ENCODE peak calls at places on chromosomes 2 and 18, in six cellular contexts. B is cardiac fibroblast, J is stomach, E is ovary, T is thyroid gland, S is mesothelial cell of epicardium. W is an unnamed sample.

GRCh38 chr2:28280576-28280975 is 112.1 kb upstream of the FOSL2 start:
- DNase-seq in B (no peak), J (no peak), E (no peak), T (no peak), S (no peak), W (no peak)

GRCh38 chr2:63875143-63875542 is 33.4 kb downstream of the UGP2 start:
- DNase-seq in B (no peak), J (no peak), E (no peak), T (no peak), S (no peak), W (peak)

GRCh38 chr18:59546164-59546563 is 151.1 kb downstream of the CCBE1 start:
- DNase-seq in B (peak), J (no peak), E (no peak), T (no peak), S (no peak), W (peak)

GRCh38 chr2:144703852-144704324 is 184.0 kb upstream of the ZEB2 start:
- DNase-seq in B (peak), J (peak), E (no peak), T (no peak), S (no peak), W (peak)

GRCh38 chr2:120684691-120685402 is 50.8 kb upstream of the GLI2 start:
- DNase-seq in B (peak), J (no peak), E (no peak), T (no peak), S (no peak), W (peak)

GRCh38 chr18:75218524-75218923 is 7.9 kb downstream of the TSHZ1 start:
- DNase-seq in B (no peak), J (no peak), E (no peak), T (no peak), S (no peak), W (no peak)

GRCh38 chr2:103132536-103133217 is 370.8 kb downstream of the TMEM182 start:
- DNase-seq in B (no peak), J (no peak), E (no peak), T (no peak), S (no peak), W (no peak)

GRCh38 chr2:109083771-109084170 is 45.2 kb upstream of the SH3RF3 start:
- DNase-seq in B (no peak), J (no peak), E (no peak), T (no peak), S (no peak), W (no peak)

GRCh38 chr18:12885500-12885899 is 1.5 kb upstream of the PTPN2 start:
- DNase-seq in B (no peak), J (no peak), E (no peak), T (no peak), S (no peak), W (no peak)

GRCh38 chr18:47758000-47758399 is 172.5 kb downstream of the SMAD2 start:
- DNase-seq in B (no peak), J (no peak), E (no peak), T (no peak), S (no peak), W (peak)

GRCh38 chr2:46876741-46877384 is 38.7 kb downstream of the MCFD2 start:
- DNase-seq in B (peak), J (peak), E (no peak), T (peak), S (no peak), W (peak)

GRCh38 chr2:82539222-82539621 is 1919.9 kb downstream of the SUCLG1 start:
- DNase-seq in B (no peak), J (no peak), E (no peak), T (no peak), S (no peak), W (no peak)

GRCh38 chr2:144357623-144358400 is 162.1 kb downstream of the ZEB2 start:
- DNase-seq in B (peak), J (no peak), E (no peak), T (no peak), S (no peak), W (peak)

GRCh38 chr2:239813261-239814135 is 211.6 kb downstream of the NDUFA10 start:
- DNase-seq in B (no peak), J (no peak), E (peak), T (peak), S (peak), W (no peak)

GRCh38 chr2:41872646-41873045 is 175.2 kb upstream of the PKDCC start:
- DNase-seq in B (peak), J (no peak), E (no peak), T (no peak), S (no peak), W (peak)

GRCh38 chr2:54279385-54279784 is 23.4 kb upstream of the TSPYL6 start:
- DNase-seq in B (no peak), J (no peak), E (no peak), T (no peak), S (no peak), W (no peak)

GRCh38 chr2:231413921-231414476 is 18.5 kb downstream of the B3GNT7 start:
- DNase-seq in B (no peak), J (no peak), E (no peak), T (no peak), S (no peak), W (no peak)

GRCh38 chr18:49668583-49669290 is 106.9 kb downstream of the LIPG start:
- DNase-seq in B (peak), J (no peak), E (peak), T (peak), S (no peak), W (peak)

GRCh38 chr2:236823976-236824375 is 254.4 kb downstream of the ACKR3 start:
- DNase-seq in B (no peak), J (no peak), E (no peak), T (no peak), S (no peak), W (no peak)

GRCh38 chr2:174145827-174146226 is 102.5 kb downstream of the OLA1 start:
- DNase-seq in B (peak), J (no peak), E (no peak), T (no peak), S (no peak), W (peak)

GRCh38 chr2:162072976-162073775 is 839 bp downstream of the DPP4 start:
- DNase-seq in B (peak), J (no peak), E (peak), T (no peak), S (no peak), W (peak)

GRCh38 chr2:162245737-162246136 is 2.5 kb upstream of the FAP start:
- DNase-seq in B (peak), J (no peak), E (no peak), T (no peak), S (no peak), W (peak)

GRCh38 chr2:72695676-72696075 is 130.2 kb downstream of the EXOC6B start:
- DNase-seq in B (no peak), J (no peak), E (no peak), T (no peak), S (no peak), W (no peak)

GRCh38 chr2:25323042-25323514 is 18.6 kb downstream of the DNMT3A start:
- DNase-seq in B (no peak), J (no peak), E (no peak), T (no peak), S (no peak), W (peak)

GRCh38 chr2:96091141-96091710 is 25.1 kb downstream of the ADRA2B start:
- DNase-seq in B (no peak), J (peak), E (peak), T (no peak), S (no peak), W (no peak)

GRCh38 chr2:75539955-75540716 is 20.6 kb downstream of the EVA1A start:
- DNase-seq in B (peak), J (no peak), E (no peak), T (no peak), S (no peak), W (peak)

GRCh38 chr2:100038019-100038418 is 104.4 kb downstream of the AFF3 start:
- DNase-seq in B (no peak), J (no peak), E (peak), T (no peak), S (no peak), W (no peak)

GRCh38 chr2:9076210-9076609 is 72.7 kb upstream of the MBOAT2 start:
- DNase-seq in B (no peak), J (no peak), E (no peak), T (no peak), S (no peak), W (peak)

GRCh38 chr2:234421-234820 is 29.4 kb downstream of the SH3YL1 start:
- DNase-seq in B (no peak), J (no peak), E (no peak), T (no peak), S (no peak), W (no peak)

GRCh38 chr2:48725696-48726494 is 29.6 kb downstream of the LHCGR start:
- DNase-seq in B (peak), J (no peak), E (no peak), T (no peak), S (no peak), W (no peak)

GRCh38 chr18:74375999-74376398 is 60.4 kb downstream of the C18orf63 start:
- DNase-seq in B (no peak), J (no peak), E (no peak), T (no peak), S (no peak), W (peak)

GRCh38 chr18:55546873-55547704 is 40.9 kb downstream of the TCF4 start:
- DNase-seq in B (peak), J (no peak), E (peak), T (peak), S (no peak), W (peak)

GRCh38 chr2:106091219-106091618 is 102.9 kb downstream of the UXS1 start:
- DNase-seq in B (no peak), J (no peak), E (no peak), T (no peak), S (no peak), W (no peak)

GRCh38 chr2:106089611-106090010 is 104.5 kb downstream of the UXS1 start:
- DNase-seq in B (no peak), J (no peak), E (no peak), T (no peak), S (no peak), W (no peak)

GRCh38 chr2:106080955-106081354 is 113.1 kb downstream of the UXS1 start:
- DNase-seq in B (no peak), J (no peak), E (no peak), T (no peak), S (no peak), W (no peak)

GRCh38 chr2:106085441-106085911 is 108.6 kb downstream of the UXS1 start:
- DNase-seq in B (peak), J (peak), E (no peak), T (peak), S (no peak), W (peak)
- TF ChIP-seq CTCF in B (peak), J (peak), E (no peak), T (no peak), S (no peak), W (peak)

DNA sequence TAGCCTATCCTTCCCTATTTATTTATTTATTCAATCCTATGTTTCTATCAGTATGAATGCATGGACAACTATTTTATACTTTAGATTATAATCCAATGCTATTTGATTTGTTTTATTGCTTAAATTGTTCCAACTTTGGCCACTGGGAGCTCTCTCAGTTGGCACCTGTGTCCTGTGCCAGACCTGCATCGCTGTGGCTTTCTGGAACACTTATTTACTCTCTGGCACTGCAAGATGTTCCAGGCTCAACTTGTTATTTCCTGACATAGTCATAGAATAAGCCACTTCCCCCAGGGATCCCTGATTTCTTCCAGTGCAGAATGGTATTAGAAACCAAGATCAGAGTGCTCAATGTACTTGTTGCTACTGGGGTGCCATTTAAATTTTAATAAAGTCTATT is 5.8 kb downstream of the MC2R start:
- DNase-seq in B (no peak), J (no peak), E (no peak), T (no peak), S (no peak), W (no peak)
- TF ChIP-seq CTCF in B (no peak), J (no peak), E (no peak), T (no peak), S (no peak), W (no peak)

GRCh38 chr18:9095297-9096012 is 7.0 kb upstream of the NDUFV2 start:
- DNase-seq in B (peak), J (no peak), E (no peak), T (no peak), S (no peak), W (no peak)

GRCh38 chr18:9094307-9095226 is 7.9 kb upstream of the NDUFV2 start:
- DNase-seq in B (peak), J (no peak), E (no peak), T (no peak), S (no peak), W (peak)

GRCh38 chr18:9096013-9096383 is 6.5 kb upstream of the NDUFV2 start:
- DNase-seq in B (no peak), J (no peak), E (no peak), T (no peak), S (no peak), W (no peak)

GRCh38 chr18:9096698-9097097 is 5.8 kb upstream of the NDUFV2 start:
- DNase-seq in B (no peak), J (no peak), E (no peak), T (no peak), S (no peak), W (no peak)

GRCh38 chr18:9097349-9097748 is 5.2 kb upstream of the NDUFV2 start:
- DNase-seq in B (no peak), J (no peak), E (no peak), T (no peak), S (no peak), W (no peak)
- TF ChIP-seq CTCF in B (no peak), J (no peak), E (no peak), T (no peak), S (no peak), W (no peak)

GRCh38 chr2:175414872-175415487 is 233.5 kb upstream of the ATP5MC3 start:
- DNase-seq in B (peak), J (peak), E (peak), T (peak), S (peak), W (peak)
- TF ChIP-seq CTCF in B (peak), J (peak), E (no peak), T (no peak), S (peak), W (peak)

DNA sequence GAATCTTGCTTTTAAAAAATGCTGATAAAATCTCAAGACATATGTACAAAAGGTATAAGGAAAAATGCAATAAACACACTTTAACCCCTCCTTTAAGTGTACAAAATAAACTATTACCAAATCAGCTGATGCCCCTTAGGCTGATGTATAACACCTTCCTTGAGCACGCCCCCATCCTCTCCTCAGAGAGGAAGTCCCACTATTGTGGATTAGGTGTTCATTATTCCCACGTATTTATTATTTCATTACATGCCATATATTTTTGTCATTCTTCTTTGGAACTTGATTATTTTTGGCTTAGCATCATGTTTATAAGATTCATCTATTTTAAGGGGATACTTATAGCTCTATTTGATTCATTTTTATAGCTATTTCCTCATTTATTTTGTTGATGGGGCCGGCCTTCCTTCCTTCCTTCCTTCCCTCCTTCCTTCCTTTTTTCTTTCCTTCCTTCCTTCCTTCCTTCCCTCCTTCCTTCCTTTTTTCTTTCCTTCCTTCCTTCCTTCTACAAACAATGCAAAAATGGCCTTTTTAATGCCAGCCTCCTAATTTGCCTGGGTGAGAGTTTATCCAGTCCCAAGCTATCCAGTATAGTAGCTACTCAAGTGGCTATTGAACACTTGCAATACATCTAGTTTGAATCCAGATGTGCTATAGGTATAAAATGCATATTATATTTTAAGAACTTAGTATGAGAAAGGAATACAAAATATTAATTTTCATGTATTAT is 4.0 kb downstream of the SERPINB13 start:
- DNase-seq in B (no peak), J (no peak), E (no peak), T (no peak), S (no peak), W (no peak)
- TF ChIP-seq CTCF in B (no peak), J (no peak), E (no peak), T (no peak), S (no peak), W (no peak)

GRCh38 chr2:86352137-86352931 is 14.9 kb upstream of the REEP1 start:
- DNase-seq in B (no peak), J (no peak), E (no peak), T (no peak), S (no peak), W (no peak)

GRCh38 chr2:86352932-86353345 is 15.5 kb upstream of the REEP1 start:
- DNase-seq in B (no peak), J (no peak), E (no peak), T (no peak), S (no peak), W (no peak)

GRCh38 chr2:86350751-86351150 is 13.3 kb upstream of the REEP1 start:
- DNase-seq in B (no peak), J (no peak), E (no peak), T (no peak), S (no peak), W (no peak)

GRCh38 chr2:86342488-86342887 is 5.1 kb upstream of the REEP1 start:
- DNase-seq in B (no peak), J (no peak), E (no peak), T (no peak), S (no peak), W (no peak)

GRCh38 chr2:86347401-86347800 is 10.0 kb upstream of the REEP1 start:
- DNase-seq in B (no peak), J (no peak), E (no peak), T (no peak), S (no peak), W (no peak)
- TF ChIP-seq CTCF in B (no peak), J (no peak), E (no peak), T (no peak), S (no peak), W (no peak)

GRCh38 chr2:220674033-220674432 is 898.1 kb downstream of the EPHA4 start:
- DNase-seq in B (no peak), J (no peak), E (no peak), T (no peak), S (no peak), W (no peak)
- TF ChIP-seq CTCF in B (no peak), J (no peak), E (no peak), T (no peak), S (no peak), W (peak)

W was measured in fibroblast of mammary gland.